ENCODE peak calls at places on chromosomes 12 and 14, in five cellular contexts. C, J, G, Q and R are unnamed samples.

GRCh38 chr12:107093547-107094448 is at the start of gene CRY1:
- DNase-seq in C (peak), G (peak), Q (peak), J (peak), R (peak)

GRCh38 chr14:50230601-50231474 is 540 bp downstream of the SOS2 start:
- DNase-seq in C (peak), G (peak), Q (peak), J (peak), R (no peak)

GRCh38 chr14:96676161-96676560 is 121.0 kb upstream of the VRK1 start:
- DNase-seq in Q (no peak), G (no peak), C (no peak), J (no peak), R (no peak)

GRCh38 chr14:35405304-35405996 is 901 bp upstream of the NFKBIA start:
- DNase-seq in G (no peak), C (peak), Q (peak), J (no peak), R (no peak)

GRCh38 chr12:28946361-28946760 is 202.7 kb upstream of the FAR2 start:
- DNase-seq in J (no peak), C (no peak), G (no peak), Q (no peak), R (no peak)

GRCh38 chr14:102568115-102568614 is 24.3 kb upstream of the RCOR1 start:
- DNase-seq in C (no peak), Q (no peak), G (no peak), J (peak), R (no peak)

GRCh38 chr14:102629700-102630365 is 37.4 kb downstream of the RCOR1 start:
- DNase-seq in Q (no peak), C (peak), G (no peak), J (no peak), R (no peak)

GRCh38 chr12:121823727-121824115 is 19.9 kb downstream of the SETD1B start:
- DNase-seq in G (no peak), J (no peak), Q (no peak), C (no peak), R (no peak)

GRCh38 chr14:96961895-96962294 is 164.7 kb downstream of the VRK1 start:
- DNase-seq in Q (no peak), G (no peak), J (no peak), C (no peak), R (no peak)

GRCh38 chr12:97751704-97752103 is 289.1 kb downstream of the RMST start:
- DNase-seq in Q (no peak), J (no peak), C (no peak), G (no peak), R (no peak)

GRCh38 chr14:79661762-79662161 is 549.5 kb downstream of the DIO2 start:
- DNase-seq in J (no peak), G (no peak), C (peak), Q (no peak), R (no peak)

GRCh38 chr14:29227631-29228030 is 461.0 kb downstream of the FOXG1 start:
- DNase-seq in G (no peak), J (no peak), Q (no peak), C (peak), R (no peak)

GRCh38 chr14:101235042-101235871 is 326.0 kb upstream of the DIO3 start:
- DNase-seq in G (peak), C (peak), Q (peak), J (peak), R (no peak)

GRCh38 chr12:17411662-17412061 is 678.3 kb downstream of the RERGL start:
- DNase-seq in J (no peak), C (no peak), Q (no peak), G (no peak), R (no peak)

DNA sequence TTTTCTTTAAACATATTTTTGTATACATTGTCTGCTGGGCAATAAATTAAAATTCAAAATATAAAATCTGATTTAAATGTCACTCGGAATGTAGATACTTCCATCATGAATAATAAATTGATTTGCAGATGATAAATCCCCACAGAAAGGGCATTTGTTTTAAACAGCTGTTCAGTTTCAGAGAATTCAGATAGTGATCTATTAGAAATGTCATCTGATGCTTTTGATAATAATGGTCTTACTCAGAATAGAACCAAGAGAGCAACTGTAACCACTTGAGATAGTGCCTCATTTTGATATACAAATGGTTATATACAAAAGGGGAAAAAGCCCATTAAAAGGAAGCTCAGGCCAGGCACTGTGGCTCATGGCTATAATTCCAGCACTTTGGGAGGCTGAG is 43.4 kb downstream of the CDK17 start:
- DNase-seq in Q (no peak), C (no peak), G (no peak), J (no peak), R (no peak)
- H3K4me3 ChIP-seq in Q (no peak), C (no peak), G (no peak), J (no peak), R (no peak)

GRCh38 chr12:31650927-31651326 is 8.6 kb upstream of the ETFBKMT start:
- DNase-seq in G (no peak), C (peak), Q (no peak), J (peak), R (no peak)
- H3K4me3 ChIP-seq in G (no peak), C (peak), Q (peak), J (no peak), R (no peak)

GRCh38 chr12:53196486-53196885 is 10.6 kb downstream of the ITGB7 start:
- DNase-seq in G (no peak), C (no peak), Q (no peak), J (no peak), R (no peak)

GRCh38 chr12:53193040-53193439 is 12.3 kb upstream of the CSAD start:
- DNase-seq in G (peak), J (no peak), Q (no peak), C (no peak), R (no peak)

GRCh38 chr12:53193953-53194716 is 12.9 kb downstream of the ITGB7 start:
- DNase-seq in J (no peak), G (no peak), C (no peak), Q (no peak), R (no peak)

GRCh38 chr12:53195516-53196420 is 11.3 kb downstream of the ITGB7 start:
- DNase-seq in C (no peak), J (no peak), Q (no peak), G (no peak), R (no peak)

DNA sequence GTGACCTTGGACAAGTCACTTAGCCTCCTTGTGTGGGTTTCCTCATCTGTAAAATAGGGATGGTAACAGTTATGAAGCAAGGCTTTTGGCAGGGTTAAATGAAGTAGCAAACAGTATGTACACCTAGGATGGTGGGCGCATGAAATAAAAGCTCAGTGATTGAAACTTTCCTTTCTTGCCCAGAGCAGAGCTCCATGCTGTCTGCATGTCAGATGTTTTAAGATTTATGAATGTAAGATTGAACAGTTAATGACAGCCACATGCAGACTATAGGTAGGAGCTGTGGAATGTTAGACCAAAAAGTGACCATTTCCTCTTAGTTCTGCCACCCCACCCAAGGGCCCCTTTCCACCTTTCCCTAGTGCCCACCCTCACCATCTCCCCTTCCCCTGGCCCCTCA is 12.1 kb downstream of the ITGB7 start:
- DNase-seq in Q (no peak), J (no peak), G (no peak), C (no peak), R (no peak)
- H3K4me3 ChIP-seq in Q (no peak), J (no peak), G (no peak), C (no peak), R (no peak)

GRCh38 chr12:2960996-2961616 is 1.9 kb downstream of the TEAD4 start:
- DNase-seq in C (peak), G (no peak), J (no peak), Q (no peak), R (no peak)
- H3K4me3 ChIP-seq in C (peak), G (peak), J (peak), Q (no peak), R (peak)

GRCh38 chr12:116377194-116377735 is 99.8 kb upstream of the MED13L start:
- DNase-seq in G (no peak), C (no peak), J (no peak), Q (no peak), R (no peak)

GRCh38 chr12:116375278-116375842 is 97.9 kb upstream of the MED13L start:
- DNase-seq in J (no peak), G (no peak), Q (no peak), C (no peak), R (no peak)

GRCh38 chr12:116373610-116374606 is 96.4 kb upstream of the MED13L start:
- DNase-seq in G (no peak), Q (no peak), C (no peak), J (no peak), R (no peak)

GRCh38 chr12:116378002-116378401 is 100.5 kb upstream of the MED13L start:
- DNase-seq in J (no peak), C (no peak), G (no peak), Q (no peak), R (no peak)

DNA sequence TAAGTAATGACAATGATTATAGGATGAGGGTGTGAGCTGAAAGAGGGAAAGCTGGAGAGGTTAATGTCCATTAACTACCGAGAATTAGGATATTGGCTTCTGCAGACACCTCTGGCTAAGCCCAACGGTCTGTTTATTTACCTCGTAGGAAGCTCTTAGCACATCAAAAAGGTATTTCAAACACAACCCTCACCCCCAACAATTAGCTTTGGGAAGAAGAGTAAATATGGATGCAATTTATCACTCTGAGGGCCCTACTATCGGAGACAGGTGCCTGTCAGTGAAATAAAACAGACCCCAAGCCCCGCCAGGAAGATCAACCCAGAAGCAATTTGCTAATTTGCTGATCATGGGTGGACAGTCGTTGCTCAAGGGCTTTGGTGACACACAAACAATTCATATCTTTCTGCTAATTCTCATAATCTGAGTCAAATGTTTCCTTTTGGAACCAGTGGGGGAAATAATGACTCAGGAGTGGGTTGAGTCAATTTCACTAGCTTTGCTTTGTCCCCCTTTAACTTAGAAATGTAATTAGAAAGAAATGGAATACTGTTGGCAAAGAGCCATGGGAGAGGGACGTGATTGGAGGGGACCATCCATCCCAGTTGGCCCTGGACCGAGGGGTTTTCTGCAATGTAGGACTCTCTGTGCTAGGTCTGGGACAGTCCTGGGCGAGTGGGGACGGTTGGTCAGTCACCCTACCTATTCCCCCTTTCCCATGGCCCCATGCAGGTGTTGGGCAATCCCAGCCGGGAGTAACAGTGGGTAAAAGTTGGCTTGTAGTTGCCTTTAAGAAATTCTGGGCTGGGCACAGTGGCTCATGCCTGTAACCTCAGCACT is 99.1 kb upstream of the MED13L start:
- DNase-seq in C (peak), Q (no peak), G (no peak), J (no peak), R (no peak)
- H3K4me3 ChIP-seq in C (no peak), Q (no peak), G (no peak), J (no peak), R (no peak)

DNA sequence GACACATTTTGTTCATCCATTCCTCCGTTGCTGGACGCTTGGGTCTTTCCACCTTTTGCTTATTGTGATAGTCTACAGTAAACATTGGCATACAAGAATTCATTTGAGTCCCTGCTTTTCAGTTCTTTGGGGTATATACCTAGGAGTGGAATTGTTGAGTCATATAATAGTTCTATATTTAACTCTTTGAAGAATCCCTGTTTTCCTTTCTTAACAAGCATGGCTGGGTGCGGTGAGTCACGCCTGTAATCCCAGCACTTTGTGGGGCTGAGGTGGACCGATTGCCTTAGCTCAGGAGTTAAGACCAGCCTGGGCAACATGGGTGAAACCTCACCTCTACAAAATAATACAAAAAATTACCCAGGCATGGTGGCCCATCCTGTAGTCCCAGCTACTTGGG is 75.4 kb downstream of the CCDC92 start:
- DNase-seq in J (no peak), G (no peak), C (peak), Q (no peak), R (no peak)
- H3K4me3 ChIP-seq in J (no peak), G (no peak), C (peak), Q (no peak), R (peak)

DNA sequence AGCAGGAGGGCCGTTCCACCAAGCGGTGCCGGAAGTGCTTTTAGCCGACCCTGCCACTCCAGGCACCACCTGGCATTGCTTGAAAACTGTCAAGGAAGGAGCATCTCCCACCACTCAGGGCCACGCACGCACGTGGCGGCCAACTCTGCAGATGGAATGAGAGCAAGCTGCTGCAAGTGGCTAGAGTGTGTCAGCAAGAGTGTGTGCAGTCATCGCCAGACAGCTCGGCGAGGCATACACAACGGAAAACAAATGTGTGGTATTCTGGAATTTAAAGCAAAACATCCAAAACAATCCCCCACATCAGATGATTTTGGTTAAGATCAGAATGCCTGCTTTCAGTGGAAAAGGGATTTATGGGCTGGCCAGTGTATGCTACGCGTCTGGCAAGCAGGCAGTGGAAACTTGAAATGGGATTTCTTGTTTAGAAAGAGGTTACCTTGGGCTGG is 11.2 kb downstream of the CD9 start:
- DNase-seq in J (no peak), Q (no peak), C (peak), G (no peak), R (no peak)
- H3K4me3 ChIP-seq in J (no peak), Q (no peak), C (no peak), G (peak), R (no peak)

DNA sequence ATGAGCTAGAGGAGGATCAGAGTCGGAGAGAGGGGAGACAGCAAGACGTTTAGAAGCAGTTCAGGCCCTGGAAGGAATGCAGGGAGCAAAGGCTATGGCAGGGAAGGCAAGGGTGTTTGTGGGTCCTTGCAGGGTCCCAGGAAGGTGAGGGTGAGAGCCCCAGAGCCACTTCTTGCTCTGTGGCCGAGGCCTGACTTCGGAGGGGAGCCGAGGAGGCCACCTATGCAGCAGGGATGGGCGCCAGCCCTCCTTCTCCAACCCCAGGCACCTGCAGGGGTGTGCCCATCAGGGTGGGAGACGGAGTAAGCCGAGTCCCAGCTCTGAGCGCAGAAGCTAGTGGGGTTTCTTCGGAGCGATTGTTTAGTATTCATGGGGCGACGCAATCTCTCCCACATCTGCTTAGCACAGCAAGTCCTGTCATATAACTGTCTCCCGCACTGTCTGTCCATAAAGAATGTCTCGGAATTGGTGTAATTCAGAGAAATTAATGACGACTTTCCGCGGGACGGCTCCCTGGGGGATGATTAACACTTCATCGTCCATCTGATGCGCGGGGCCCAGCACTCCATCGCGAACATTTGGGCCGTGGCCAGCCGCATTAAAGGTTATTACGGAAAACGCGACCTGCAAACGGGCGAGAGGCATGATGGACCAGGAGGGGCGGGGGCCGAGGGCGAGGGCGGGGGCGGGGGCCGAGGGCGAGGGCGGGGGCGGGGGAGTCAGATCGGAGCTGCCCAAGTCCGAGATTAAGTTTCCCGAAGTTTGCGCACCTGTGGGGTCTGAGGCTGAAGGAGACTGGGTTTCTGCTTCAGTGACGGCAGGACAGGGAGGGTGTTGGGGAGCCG is 12.3 kb upstream of the CALCOCO1 start:
- DNase-seq in J (no peak), C (peak), Q (no peak), G (no peak), R (no peak)
- H3K4me3 ChIP-seq in J (peak), C (no peak), Q (peak), G (peak), R (no peak)